ENCODE peak calls at places on chromosomes 5 and 9, in four cellular contexts. E, Y, S and O are unnamed samples.

GRCh38 chr9:92639791-92640271 is 30.1 kb downstream of the IPPK start:
- DNase-seq in S (no peak), E (no peak), Y (no peak), O (no peak)

GRCh38 chr5:159216454-159216853 is 7.1 kb upstream of the RNF145 start:
- DNase-seq in Y (no peak), E (no peak), S (no peak), O (no peak)

GRCh38 chr5:130109152-130109551 is 204.9 kb downstream of the CHSY3 start:
- DNase-seq in Y (no peak), S (no peak), E (peak), O (peak)

GRCh38 chr5:150323819-150324218 is 21.1 kb upstream of the ARSI start:
- DNase-seq in S (no peak), Y (no peak), E (no peak), O (no peak)

GRCh38 chr9:106861585-106862114 is 1.3 kb upstream of the ZNF462 start:
- DNase-seq in S (no peak), Y (no peak), E (no peak), O (no peak)

GRCh38 chr9:131349881-131350563 is 43.9 kb upstream of the PRRC2B start:
- DNase-seq in E (no peak), Y (peak), S (peak), O (peak)

GRCh38 chr5:41978686-41979085 is 53.6 kb downstream of the FBXO4 start:
- DNase-seq in S (no peak), E (no peak), Y (no peak), O (no peak)

GRCh38 chr5:177382423-177383029 is 1.7 kb upstream of the SLC34A1 start:
- DNase-seq in Y (peak), E (no peak), S (no peak), O (no peak)

GRCh38 chr9:95193067-95193466 is 124.4 kb downstream of the FANCC start:
- DNase-seq in E (no peak), Y (no peak), S (no peak), O (no peak)

GRCh38 chr9:38227061-38227540 is 158.1 kb upstream of the SHB start:
- DNase-seq in Y (peak), S (peak), E (peak), O (peak)

GRCh38 chr9:94875300-94876063 is 149.0 kb downstream of the AOPEP start:
- DNase-seq in S (no peak), Y (no peak), E (no peak), O (peak)

GRCh38 chr5:157648275-157648990 is 3.8 kb downstream of the SOX30 start:
- DNase-seq in Y (no peak), S (no peak), E (no peak), O (no peak)
- H3K4me3 ChIP-seq in Y (no peak), S (no peak), E (no peak), O (no peak)

GRCh38 chr5:108025009-108025408 is 354.3 kb upstream of the EFNA5 start:
- DNase-seq in E (no peak), S (no peak), Y (no peak), O (no peak)
- H3K4me3 ChIP-seq in E (no peak), S (no peak), Y (no peak), O (no peak)

GRCh38 chr5:5266296-5266695 is 126.2 kb downstream of the ADAMTS16 start:
- DNase-seq in S (no peak), E (no peak), Y (no peak), O (no peak)
- H3K4me3 ChIP-seq in S (no peak), E (no peak), Y (no peak), O (no peak)

GRCh38 chr5:43572357-43572756 is 15.5 kb upstream of the PAIP1 start:
- DNase-seq in S (no peak), Y (no peak), E (no peak), O (no peak)
- H3K4me3 ChIP-seq in S (no peak), Y (no peak), E (no peak), O (no peak)

DNA sequence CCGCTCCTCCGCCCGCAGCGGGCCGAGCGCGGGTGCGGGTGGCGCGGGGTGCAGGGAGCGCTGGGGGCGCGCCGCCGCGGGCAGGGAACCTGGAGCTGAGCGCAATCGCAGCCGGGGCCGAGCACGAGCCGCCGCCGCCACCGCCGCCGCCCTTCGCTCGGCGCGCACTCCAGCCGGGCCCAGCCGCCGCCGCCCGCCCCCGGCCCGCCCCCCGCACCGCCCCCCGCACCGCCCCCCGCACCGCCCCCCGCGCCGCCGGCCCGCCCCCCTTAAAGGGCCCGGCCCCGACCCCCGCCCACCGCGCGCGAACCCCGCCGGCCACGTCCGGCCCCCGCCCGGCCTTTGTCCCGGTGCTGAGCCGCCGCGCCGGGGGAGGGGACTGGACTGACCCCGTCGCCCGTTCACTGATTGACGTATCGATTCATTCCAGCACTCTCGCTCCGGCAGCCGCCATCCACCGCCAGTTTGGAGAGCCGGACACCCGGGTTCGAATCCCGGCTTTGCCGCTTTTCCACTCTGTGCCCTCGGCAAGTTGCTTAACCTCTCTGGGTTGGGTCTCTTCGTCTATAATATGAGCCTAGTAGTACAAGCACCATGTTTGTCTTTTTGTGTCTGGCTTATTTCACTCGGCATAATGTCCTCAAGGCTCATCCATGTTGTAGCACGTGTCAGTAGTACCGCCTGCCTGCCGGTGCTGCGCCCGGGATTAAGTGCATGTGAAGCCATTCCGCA is at the start of gene SH3PXD2B:
- DNase-seq in E (no peak), Y (peak), S (peak), O (no peak)
- H3K4me3 ChIP-seq in E (peak), Y (peak), S (peak), O (peak)

DNA sequence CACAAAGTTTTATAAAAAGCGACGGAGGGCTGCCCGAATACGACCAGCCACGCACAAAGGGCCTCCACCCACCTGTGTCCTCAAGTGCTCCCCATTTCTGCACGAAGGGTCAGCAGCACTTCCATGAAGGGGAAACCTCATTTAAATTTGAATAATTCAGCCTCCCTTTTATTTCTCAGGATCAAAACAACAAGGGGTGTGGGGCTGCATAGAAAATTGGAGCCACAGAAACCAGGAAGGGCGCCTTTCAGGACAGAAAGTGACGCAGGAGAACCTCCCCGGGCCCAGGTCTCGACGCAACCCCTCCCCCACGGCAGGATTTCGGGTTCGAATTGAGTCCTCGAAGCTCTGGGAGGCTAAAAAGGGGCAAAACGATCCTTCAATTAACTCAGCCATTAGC is 2.1 kb downstream of the NRARP start:
- DNase-seq in Y (peak), E (no peak), S (no peak), O (no peak)
- H3K4me3 ChIP-seq in Y (peak), E (no peak), S (no peak), O (no peak)

DNA sequence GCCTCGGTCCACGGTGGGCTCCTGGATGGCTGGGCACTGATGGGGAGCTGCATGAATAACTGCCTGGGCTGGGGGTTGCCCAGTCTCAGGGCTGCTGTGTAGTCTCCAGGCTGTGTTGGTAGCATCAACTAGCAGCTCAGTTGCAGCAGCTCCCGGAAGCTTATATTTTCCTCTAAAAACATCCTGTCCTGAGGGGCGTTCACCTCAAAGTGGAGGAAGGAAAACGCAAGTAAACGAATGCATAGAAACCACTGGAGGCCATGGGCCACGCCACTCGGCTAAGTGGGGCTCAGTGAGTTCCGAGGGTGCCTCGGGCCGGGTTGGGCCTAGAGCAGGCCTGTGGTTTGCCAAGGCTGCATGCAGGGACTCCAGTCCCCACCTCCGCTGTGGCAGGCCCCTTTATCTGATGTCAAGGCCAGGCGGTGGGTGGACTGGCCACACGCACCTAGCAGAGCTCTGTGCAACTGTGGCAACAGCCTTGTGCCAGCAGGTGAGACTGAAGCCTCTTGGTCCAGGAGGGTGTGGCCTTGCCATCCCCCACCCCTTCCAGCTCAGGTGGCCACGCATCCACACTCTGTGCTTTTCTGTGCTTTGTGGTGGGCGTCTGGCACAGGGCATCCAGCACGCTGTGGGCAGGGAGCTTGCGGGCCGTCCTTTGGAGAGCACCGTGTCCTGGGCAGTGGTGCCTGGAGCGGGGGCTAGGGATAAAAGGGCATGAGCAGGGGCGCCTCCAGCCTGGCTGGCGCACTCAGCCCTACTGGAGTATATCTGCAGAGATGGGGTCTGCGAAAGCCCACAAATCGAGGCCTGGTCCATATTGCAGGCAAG is 15.1 kb downstream of the TCF7 start:
- DNase-seq in Y (no peak), S (peak), E (no peak), O (no peak)
- H3K4me3 ChIP-seq in Y (no peak), S (peak), E (no peak), O (no peak)